ENCODE peak calls at places on chromosomes 6 and 20, in four cellular contexts. A, B, F and P are unnamed samples.

GRCh38 chr20:59363094-59363493 is 62.7 kb downstream of the EDN3 start:
- DNase-seq in F (no peak), A (no peak), B (no peak), P (no peak)

GRCh38 chr6:19478273-19478672 is 358.9 kb upstream of the ID4 start:
- DNase-seq in F (no peak), B (no peak), A (no peak), P (no peak)

GRCh38 chr6:12479885-12480284 is 189.7 kb downstream of the EDN1 start:
- DNase-seq in B (peak; percentile 16), F (no peak), A (no peak), P (no peak)

GRCh38 chr6:4581468-4582420 is 194.5 kb upstream of the CDYL start:
- DNase-seq in F (peak; percentile 56), A (no peak), B (peak; percentile 76), P (no peak)

GRCh38 chr20:34268851-34269668 is 27.8 kb downstream of the ASIP start:
- DNase-seq in B (peak; percentile 39), A (peak; percentile 51), F (no peak), P (no peak)

GRCh38 chr6:26033132-26033941 is 53.9 kb upstream of the HFE start:
- DNase-seq in A (peak; percentile 80), B (peak; percentile 97), F (peak; percentile 95), P (peak; percentile 45)

GRCh38 chr6:75800708-75801505 is 51.9 kb downstream of the MYO6 start:
- DNase-seq in A (no peak), F (no peak), B (no peak), P (no peak)

GRCh38 chr20:12528591-12529041 is 480.2 kb upstream of the SPTLC3 start:
- DNase-seq in F (no peak), A (no peak), B (no peak), P (no peak)

GRCh38 chr6:54291738-54292137 is 16.5 kb upstream of the TINAG start:
- DNase-seq in B (peak; percentile 81), A (no peak), F (peak; percentile 96), P (no peak)

GRCh38 chr6:25215881-25216280 is 63.3 kb upstream of the CARMIL1 start:
- DNase-seq in B (no peak), A (no peak), F (peak; percentile 16), P (no peak)

GRCh38 chr20:35238170-35238569 is 11.7 kb downstream of the MMP24 start:
- DNase-seq in B (no peak), A (no peak), F (no peak), P (no peak)

GRCh38 chr6:169806718-169807117 is 55.3 kb downstream of the ERMARD start:
- DNase-seq in F (no peak), A (peak; percentile 26), B (no peak), P (no peak)

GRCh38 chr6:31906122-31906521 is 4.2 kb upstream of the ZBTB12 start:
- DNase-seq in B (no peak), A (no peak), F (no peak), P (no peak)

GRCh38 chr6:31401403-31401802 is 2.0 kb upstream of the MICA start:
- DNase-seq in B (peak; percentile 55), F (peak; percentile 87), A (peak; percentile 78), P (peak; percentile 22)

GRCh38 chr20:35353646-35354045 is 58.1 kb downstream of the UQCC1 start:
- DNase-seq in F (no peak), A (no peak), B (no peak), P (no peak)

GRCh38 chr6:60679175-60679574 is 1606.8 kb downstream of the KHDRBS2 start:
- DNase-seq in A (no peak), B (no peak), F (no peak), P (no peak)

GRCh38 chr20:55353206-55353605 is 652.1 kb downstream of the CBLN4 start:
- DNase-seq in B (no peak), A (no peak), F (peak; percentile 21), P (no peak)

GRCh38 chr6:35719830-35720733 is 16.8 kb upstream of the ARMC12 start:
- DNase-seq in B (peak; percentile 62), F (peak; percentile 41), A (peak; percentile 76), P (peak; percentile 67)

GRCh38 chr6:39891976-39892375 is 42.3 kb downstream of the MOCS1 start:
- DNase-seq in F (no peak), A (no peak), B (no peak), P (no peak)

GRCh38 chr6:109308018-109308492 is 74.2 kb downstream of the CD164 start:
- DNase-seq in A (peak; percentile 87), B (no peak), F (peak; percentile 95), P (peak; percentile 73)

GRCh38 chr6:168410554-168411011 is 30.4 kb upstream of the SMOC2 start:
- DNase-seq in B (no peak), A (no peak), F (no peak), P (no peak)

GRCh38 chr6:168407842-168408241 is 33.1 kb upstream of the SMOC2 start:
- DNase-seq in F (no peak), A (no peak), B (no peak), P (no peak)

GRCh38 chr6:168410035-168410434 is 30.9 kb upstream of the SMOC2 start:
- DNase-seq in B (no peak), F (no peak), A (no peak), P (no peak)

GRCh38 chr6:168411130-168411529 is 29.9 kb upstream of the SMOC2 start:
- DNase-seq in B (no peak), A (no peak), F (no peak), P (no peak)

DNA sequence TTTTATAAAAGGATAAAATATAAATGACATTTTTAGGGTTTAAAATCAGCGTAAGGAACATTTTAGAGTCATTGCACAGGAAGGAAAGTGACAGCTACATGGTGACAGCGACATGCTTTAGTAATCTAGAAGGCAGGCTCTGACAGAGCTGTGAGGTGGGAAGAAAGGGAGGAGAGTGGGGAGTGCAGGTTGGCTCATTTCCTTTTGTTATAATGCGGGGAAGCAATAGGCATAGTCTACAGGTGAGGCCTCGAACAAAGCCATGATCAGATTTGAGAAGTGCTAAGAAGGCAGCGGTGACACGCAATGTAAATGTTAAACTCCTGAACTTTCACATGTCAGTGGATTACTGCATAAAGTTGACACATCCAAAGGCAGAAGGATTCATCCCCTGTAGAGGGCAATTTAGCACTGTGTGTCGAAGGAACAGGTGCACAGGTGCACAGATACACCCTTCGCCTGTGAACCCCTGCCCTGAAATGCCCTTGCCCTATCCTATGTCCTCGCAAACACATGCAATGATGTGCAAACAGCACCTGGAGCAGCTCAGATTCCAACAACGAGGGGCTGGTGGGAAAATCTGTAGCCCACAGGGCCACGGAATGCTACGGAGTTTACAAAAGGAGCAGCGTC is 32.4 kb upstream of the SMOC2 start:
- DNase-seq in B (no peak), A (no peak), F (no peak), P (no peak)
- TF ChIP-seq CTCF in B (no peak), A (no peak), F (no peak), P (no peak)

GRCh38 chr6:11062083-11062482 is 18.0 kb upstream of the ELOVL2 start:
- DNase-seq in F (no peak), A (no peak), B (no peak), P (no peak)
- TF ChIP-seq CTCF in F (no peak), A (no peak), B (no peak), P (no peak)

DNA sequence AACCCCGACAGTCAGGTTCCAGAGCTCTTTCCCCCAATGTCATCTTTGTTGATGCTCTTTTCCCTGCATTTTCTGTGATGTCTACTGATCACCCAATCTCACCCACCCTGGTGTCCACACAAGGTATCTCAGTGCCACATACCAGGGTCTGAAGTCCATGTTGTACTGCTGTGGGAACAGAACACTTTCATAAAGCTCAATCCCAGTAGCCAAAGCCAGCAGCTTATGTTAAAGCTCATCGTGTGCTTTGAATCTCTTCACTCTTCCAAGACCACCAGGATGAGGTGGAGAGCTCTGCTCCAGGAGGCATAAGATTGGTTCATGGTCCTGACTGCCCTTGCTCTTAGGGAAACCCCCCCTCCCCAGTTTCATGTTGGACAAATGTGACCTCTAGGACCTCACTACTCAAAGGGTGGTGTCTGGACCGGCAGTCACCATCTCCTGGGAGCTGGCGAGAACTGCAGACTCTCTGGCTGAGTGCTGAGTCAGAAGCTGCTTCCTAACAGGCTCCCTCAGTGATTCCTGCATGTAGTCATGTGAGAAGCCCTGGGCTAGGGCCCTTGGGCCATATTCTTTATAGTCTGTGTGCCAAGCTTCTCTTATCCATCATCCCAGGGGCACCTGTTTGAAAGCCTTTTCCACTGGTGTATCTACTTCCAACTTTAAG is 13.4 kb upstream of the CPNE5 start:
- DNase-seq in A (no peak), F (peak; percentile 71), B (peak; percentile 50), P (peak; percentile 68)
- TF ChIP-seq CTCF in A (no peak), F (peak; percentile 12), B (peak; percentile 23), P (no peak)

GRCh38 chr20:31903630-31904386 is 33.4 kb downstream of the TTLL9 start:
- DNase-seq in A (no peak), F (no peak), B (no peak), P (no peak)
- TF ChIP-seq CTCF in A (no peak), F (no peak), B (no peak), P (no peak)

DNA sequence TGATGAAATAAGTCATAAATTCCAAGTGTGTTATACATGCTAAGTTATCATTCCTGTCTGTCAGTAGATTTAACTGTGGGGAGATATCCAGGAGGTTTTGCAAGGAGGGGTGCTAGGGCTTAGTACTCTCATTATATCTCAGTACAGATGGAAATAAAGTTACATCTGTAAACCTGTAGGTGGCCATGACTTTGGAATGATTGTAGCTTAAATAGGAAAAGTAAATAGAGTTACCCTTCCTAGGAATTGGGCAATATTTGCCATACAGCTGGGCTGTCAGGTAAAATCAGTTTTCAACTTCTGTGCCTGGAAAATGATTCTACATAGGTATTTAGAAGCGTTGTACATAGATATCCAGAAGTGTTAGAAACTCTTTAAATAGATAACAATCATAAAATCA is 19.8 kb upstream of the TGM3 start:
- DNase-seq in F (peak; percentile 21), B (no peak), A (no peak), P (no peak)
- TF ChIP-seq CTCF in F (no peak), B (no peak), A (peak; percentile 8), P (no peak)